ENCODE peak calls at places on chromosome X, in six cellular contexts. One of them, this sample, is unnamed.

GRCh38 chrX:39491548-39492297 is 606.0 kb downstream of the BCOR start:
- DNase-seq in glutamatergic neuron: no peak
- DNase-seq in right lobe of liver: no peak
- DNase-seq in A549: no peak
- DNase-seq in progenitor cell of endocrine pancreas: no peak
- DNase-seq in Caco-2: no peak
- DNase-seq in this sample: no peak

GRCh38 chrX:13903405-13903804 is 86.5 kb upstream of the GPM6B start:
- DNase-seq in glutamatergic neuron: no peak
- DNase-seq in right lobe of liver: no peak
- DNase-seq in A549: no peak
- DNase-seq in progenitor cell of endocrine pancreas: no peak
- DNase-seq in Caco-2: no peak
- DNase-seq in this sample: no peak

GRCh38 chrX:104347860-104348259 is 93.1 kb upstream of the ESX1 start:
- DNase-seq in glutamatergic neuron: no peak
- DNase-seq in right lobe of liver: no peak
- DNase-seq in A549: no peak
- DNase-seq in progenitor cell of endocrine pancreas: no peak
- DNase-seq in Caco-2: no peak
- DNase-seq in this sample: no peak

GRCh38 chrX:10620121-10620699 is at the start of gene MID1:
- DNase-seq in glutamatergic neuron: peak; percentile 50
- DNase-seq in right lobe of liver: peak; percentile 65
- DNase-seq in A549: peak; percentile 68
- DNase-seq in progenitor cell of endocrine pancreas: peak; percentile 33
- DNase-seq in Caco-2: peak; percentile 75
- DNase-seq in this sample: peak; percentile 26

GRCh38 chrX:100447563-100448397 is 37.7 kb upstream of the PCDH19 start:
- DNase-seq in glutamatergic neuron: peak; percentile 73
- DNase-seq in right lobe of liver: no peak
- DNase-seq in A549: peak; percentile 63
- DNase-seq in progenitor cell of endocrine pancreas: peak; percentile 30
- DNase-seq in Caco-2: peak; percentile 49
- DNase-seq in this sample: no peak

GRCh38 chrX:140933056-140933455 is 69.3 kb upstream of the SPANXB1 start:
- DNase-seq in glutamatergic neuron: no peak
- DNase-seq in right lobe of liver: no peak
- DNase-seq in A549: no peak
- DNase-seq in progenitor cell of endocrine pancreas: no peak
- DNase-seq in Caco-2: no peak
- DNase-seq in this sample: no peak

GRCh38 chrX:70196961-70197805 is 19.9 kb downstream of the DGAT2L6 start:
- DNase-seq in glutamatergic neuron: peak; percentile 54
- DNase-seq in right lobe of liver: peak; percentile 46
- DNase-seq in A549: peak; percentile 42
- DNase-seq in progenitor cell of endocrine pancreas: peak; percentile 20
- DNase-seq in Caco-2: peak; percentile 75
- DNase-seq in this sample: peak; percentile 33

GRCh38 chrX:46849933-46850332 is 13.1 kb downstream of the RP2 start:
- DNase-seq in glutamatergic neuron: no peak
- DNase-seq in right lobe of liver: no peak
- DNase-seq in A549: no peak
- DNase-seq in progenitor cell of endocrine pancreas: no peak
- DNase-seq in Caco-2: no peak
- DNase-seq in this sample: no peak

GRCh38 chrX:41621236-41621651 is 67.5 kb upstream of the GPR34 start:
- DNase-seq in glutamatergic neuron: no peak
- DNase-seq in right lobe of liver: no peak
- DNase-seq in A549: peak; percentile 24
- DNase-seq in progenitor cell of endocrine pancreas: no peak
- DNase-seq in Caco-2: peak; percentile 68
- DNase-seq in this sample: no peak

GRCh38 chrX:41759817-41760216 is 35.8 kb downstream of the GPR82 start:
- DNase-seq in glutamatergic neuron: no peak
- DNase-seq in right lobe of liver: no peak
- DNase-seq in A549: no peak
- DNase-seq in progenitor cell of endocrine pancreas: no peak
- DNase-seq in Caco-2: peak; percentile 5
- DNase-seq in this sample: no peak

GRCh38 chrX:53357799-53358530 is 64.5 kb downstream of the SMC1A start:
- DNase-seq in glutamatergic neuron: no peak
- DNase-seq in right lobe of liver: no peak
- DNase-seq in A549: no peak
- DNase-seq in progenitor cell of endocrine pancreas: no peak
- DNase-seq in Caco-2: no peak
- DNase-seq in this sample: no peak

GRCh38 chrX:118177708-118178107 is 61.1 kb upstream of the KLHL13 start:
- DNase-seq in glutamatergic neuron: no peak
- DNase-seq in right lobe of liver: no peak
- DNase-seq in A549: no peak
- DNase-seq in progenitor cell of endocrine pancreas: no peak
- DNase-seq in Caco-2: no peak
- DNase-seq in this sample: no peak

GRCh38 chrX:45505214-45505613 is 304.5 kb upstream of the DIPK2B start:
- DNase-seq in glutamatergic neuron: no peak
- DNase-seq in right lobe of liver: no peak
- DNase-seq in A549: no peak
- DNase-seq in progenitor cell of endocrine pancreas: no peak
- DNase-seq in Caco-2: no peak
- DNase-seq in this sample: no peak

GRCh38 chrX:11119295-11119943 is 8.3 kb downstream of the HCCS start:
- DNase-seq in glutamatergic neuron: no peak
- DNase-seq in right lobe of liver: no peak
- DNase-seq in A549: no peak
- DNase-seq in progenitor cell of endocrine pancreas: no peak
- DNase-seq in Caco-2: no peak
- DNase-seq in this sample: no peak

GRCh38 chrX:14529288-14529989 is at the start of gene GLRA2:
- DNase-seq in glutamatergic neuron: peak; percentile 22
- DNase-seq in right lobe of liver: no peak
- DNase-seq in A549: peak; percentile 1
- DNase-seq in progenitor cell of endocrine pancreas: peak; percentile 31
- DNase-seq in Caco-2: peak; percentile 18
- DNase-seq in this sample: no peak

GRCh38 chrX:38561951-38562719 is 793 bp downstream of the TSPAN7 start:
- DNase-seq in glutamatergic neuron: peak; percentile 69
- DNase-seq in right lobe of liver: peak; percentile 46
- DNase-seq in A549: no peak
- DNase-seq in progenitor cell of endocrine pancreas: peak; percentile 12
- DNase-seq in Caco-2: peak; percentile 4
- DNase-seq in this sample: no peak

GRCh38 chrX:10415704-10416001 is 204.7 kb downstream of the MID1 start:
- DNase-seq in glutamatergic neuron: no peak
- DNase-seq in right lobe of liver: no peak
- DNase-seq in A549: no peak
- DNase-seq in progenitor cell of endocrine pancreas: no peak
- DNase-seq in Caco-2: no peak
- DNase-seq in this sample: no peak

GRCh38 chrX:9465380-9466114 is 689 bp downstream of the TBL1X start:
- DNase-seq in glutamatergic neuron: peak; percentile 13
- DNase-seq in right lobe of liver: peak; percentile 47
- DNase-seq in A549: peak; percentile 12
- DNase-seq in progenitor cell of endocrine pancreas: no peak
- DNase-seq in Caco-2: peak; percentile 12
- DNase-seq in this sample: no peak

GRCh38 chrX:13283512-13283911 is 36.3 kb downstream of the ATXN3L start:
- DNase-seq in glutamatergic neuron: no peak
- DNase-seq in right lobe of liver: no peak
- DNase-seq in A549: no peak
- DNase-seq in progenitor cell of endocrine pancreas: no peak
- DNase-seq in Caco-2: no peak
- DNase-seq in this sample: no peak

GRCh38 chrX:63282077-63282476 is 69.1 kb downstream of the SPIN4 start:
- DNase-seq in glutamatergic neuron: no peak
- DNase-seq in right lobe of liver: no peak
- DNase-seq in A549: no peak
- DNase-seq in progenitor cell of endocrine pancreas: no peak
- DNase-seq in Caco-2: no peak
- DNase-seq in this sample: no peak

GRCh38 chrX:7086384-7086783 is 61.1 kb upstream of the STS start:
- DNase-seq in glutamatergic neuron: no peak
- DNase-seq in right lobe of liver: no peak
- DNase-seq in A549: no peak
- DNase-seq in progenitor cell of endocrine pancreas: no peak
- DNase-seq in Caco-2: no peak
- DNase-seq in this sample: no peak

GRCh38 chrX:41258871-41259270 is 75.1 kb upstream of the DDX3X start:
- DNase-seq in glutamatergic neuron: no peak
- DNase-seq in right lobe of liver: no peak
- DNase-seq in A549: no peak
- DNase-seq in progenitor cell of endocrine pancreas: no peak
- DNase-seq in Caco-2: no peak
- DNase-seq in this sample: no peak

GRCh38 chrX:77723684-77724083 is 62.3 kb downstream of the ATRX start:
- DNase-seq in glutamatergic neuron: no peak
- DNase-seq in right lobe of liver: no peak
- DNase-seq in A549: no peak
- DNase-seq in progenitor cell of endocrine pancreas: no peak
- DNase-seq in Caco-2: no peak
- DNase-seq in this sample: no peak

GRCh38 chrX:148043456-148043855 is 62.3 kb downstream of the FMR1NB start:
- DNase-seq in glutamatergic neuron: no peak
- DNase-seq in right lobe of liver: no peak
- DNase-seq in A549: no peak
- DNase-seq in progenitor cell of endocrine pancreas: no peak
- DNase-seq in Caco-2: no peak
- DNase-seq in this sample: no peak

GRCh38 chrX:147838465-147839131 is 73.1 kb upstream of the FMR1 start:
- DNase-seq in glutamatergic neuron: no peak
- DNase-seq in right lobe of liver: no peak
- DNase-seq in A549: no peak
- DNase-seq in progenitor cell of endocrine pancreas: no peak
- DNase-seq in Caco-2: no peak
- DNase-seq in this sample: no peak

GRCh38 chrX:112048707-112049106 is 33.9 kb downstream of the TRPC5 start:
- DNase-seq in glutamatergic neuron: no peak
- DNase-seq in right lobe of liver: peak; percentile 33
- DNase-seq in A549: no peak
- DNase-seq in progenitor cell of endocrine pancreas: no peak
- DNase-seq in Caco-2: no peak
- DNase-seq in this sample: no peak

GRCh38 chrX:68692651-68693050 is 45.2 kb downstream of the STARD8 start:
- DNase-seq in glutamatergic neuron: no peak
- DNase-seq in right lobe of liver: no peak
- DNase-seq in A549: no peak
- DNase-seq in progenitor cell of endocrine pancreas: no peak
- DNase-seq in Caco-2: no peak
- DNase-seq in this sample: no peak

GRCh38 chrX:12332786-12333347 is 194.6 kb downstream of the FRMPD4 start:
- DNase-seq in glutamatergic neuron: no peak
- DNase-seq in right lobe of liver: no peak
- DNase-seq in A549: no peak
- DNase-seq in progenitor cell of endocrine pancreas: no peak
- DNase-seq in Caco-2: no peak
- DNase-seq in this sample: no peak

GRCh38 chrX:141314441-141314840 is 72.1 kb upstream of the SPANXC start:
- DNase-seq in glutamatergic neuron: no peak
- DNase-seq in right lobe of liver: no peak
- DNase-seq in A549: no peak
- DNase-seq in progenitor cell of endocrine pancreas: no peak
- DNase-seq in Caco-2: no peak
- DNase-seq in this sample: no peak

GRCh38 chrX:107272431-107272921 is 66.1 kb downstream of the DNAAF6 start:
- DNase-seq in glutamatergic neuron: peak; percentile 26
- DNase-seq in right lobe of liver: no peak
- DNase-seq in A549: peak; percentile 50
- DNase-seq in progenitor cell of endocrine pancreas: no peak
- DNase-seq in Caco-2: no peak
- DNase-seq in this sample: no peak
- TF ChIP-seq CTCF in glutamatergic neuron: no peak
- TF ChIP-seq CTCF in right lobe of liver: no peak
- TF ChIP-seq CTCF in A549: peak; percentile 72
- TF ChIP-seq CTCF in progenitor cell of endocrine pancreas: no peak
- TF ChIP-seq CTCF in Caco-2: no peak
- TF ChIP-seq CTCF in this sample: no peak

GRCh38 chrX:49108641-49109040 is 14.9 kb downstream of the GPKOW start:
- DNase-seq in glutamatergic neuron: no peak
- DNase-seq in right lobe of liver: no peak
- DNase-seq in A549: no peak
- DNase-seq in progenitor cell of endocrine pancreas: no peak
- DNase-seq in Caco-2: no peak
- DNase-seq in this sample: no peak

GRCh38 chrX:49103637-49104036 is 19.9 kb downstream of the GPKOW start:
- DNase-seq in glutamatergic neuron: no peak
- DNase-seq in right lobe of liver: no peak
- DNase-seq in A549: no peak
- DNase-seq in progenitor cell of endocrine pancreas: no peak
- DNase-seq in Caco-2: no peak
- DNase-seq in this sample: no peak

GRCh38 chrX:49106296-49106695 is 17.2 kb downstream of the GPKOW start:
- DNase-seq in glutamatergic neuron: no peak
- DNase-seq in right lobe of liver: no peak
- DNase-seq in A549: no peak
- DNase-seq in progenitor cell of endocrine pancreas: no peak
- DNase-seq in Caco-2: no peak
- DNase-seq in this sample: no peak

GRCh38 chrX:49110417-49110816 is 13.1 kb downstream of the GPKOW start:
- DNase-seq in glutamatergic neuron: no peak
- DNase-seq in right lobe of liver: no peak
- DNase-seq in A549: no peak
- DNase-seq in progenitor cell of endocrine pancreas: no peak
- DNase-seq in Caco-2: no peak
- DNase-seq in this sample: no peak

GRCh38 chrX:49106930-49107329 is 16.6 kb downstream of the GPKOW start:
- DNase-seq in glutamatergic neuron: peak; percentile 30
- DNase-seq in right lobe of liver: peak; percentile 50
- DNase-seq in A549: peak; percentile 26
- DNase-seq in progenitor cell of endocrine pancreas: no peak
- DNase-seq in Caco-2: peak; percentile 46
- DNase-seq in this sample: no peak
- TF ChIP-seq CTCF in glutamatergic neuron: peak; percentile 18
- TF ChIP-seq CTCF in right lobe of liver: peak; percentile 44
- TF ChIP-seq CTCF in A549: peak; percentile 28
- TF ChIP-seq CTCF in progenitor cell of endocrine pancreas: peak; percentile 37
- TF ChIP-seq CTCF in Caco-2: peak; percentile 19
- TF ChIP-seq CTCF in this sample: no peak

DNA sequence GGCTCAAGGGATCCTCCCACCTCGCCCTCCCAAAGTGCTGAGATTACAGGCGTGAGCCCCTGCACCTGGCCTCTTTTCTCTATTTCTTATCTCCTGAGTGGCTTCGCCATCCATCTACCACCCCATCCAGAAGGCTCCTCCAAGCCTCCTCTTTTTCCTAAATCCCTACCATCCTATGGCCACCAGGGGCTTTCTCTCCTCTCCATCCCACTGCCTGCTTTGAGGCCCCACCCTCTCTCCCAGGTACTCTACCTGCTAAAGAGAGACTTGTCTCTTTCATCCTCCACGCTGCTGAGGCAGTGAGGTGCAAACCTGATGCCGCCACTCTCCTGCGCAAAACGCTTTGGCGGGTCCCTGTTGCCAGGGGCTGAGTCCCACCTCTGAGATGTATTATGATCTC is 7.0 kb downstream of the RS1 start:
- DNase-seq in glutamatergic neuron: no peak
- DNase-seq in right lobe of liver: no peak
- DNase-seq in A549: no peak
- DNase-seq in progenitor cell of endocrine pancreas: no peak
- DNase-seq in Caco-2: peak; percentile 29
- DNase-seq in this sample: no peak
- TF ChIP-seq CTCF in glutamatergic neuron: no peak
- TF ChIP-seq CTCF in right lobe of liver: no peak
- TF ChIP-seq CTCF in A549: no peak
- TF ChIP-seq CTCF in progenitor cell of endocrine pancreas: no peak
- TF ChIP-seq CTCF in Caco-2: no peak
- TF ChIP-seq CTCF in this sample: no peak

GRCh38 chrX:2714551-2714950 is 23.5 kb downstream of the CD99 start:
- DNase-seq in glutamatergic neuron: no peak
- DNase-seq in right lobe of liver: no peak
- DNase-seq in A549: no peak
- DNase-seq in progenitor cell of endocrine pancreas: no peak
- DNase-seq in Caco-2: no peak
- DNase-seq in this sample: no peak
- TF ChIP-seq CTCF in glutamatergic neuron: no peak
- TF ChIP-seq CTCF in right lobe of liver: no peak
- TF ChIP-seq CTCF in A549: no peak
- TF ChIP-seq CTCF in progenitor cell of endocrine pancreas: no peak
- TF ChIP-seq CTCF in Caco-2: no peak
- TF ChIP-seq CTCF in this sample: no peak

This sample was measured in omental fat pad.